ENCODE peak calls at places on chromosomes 3 and 15, in nine cellular contexts. C is lower lobe of right lung; M is sigmoid colon; E is SJSA1; K is CD8-positive, alpha-beta T cell; Q is cardiac muscle cell; Y is uterus; X is CD4-positive, alpha-beta memory T cell; B is lung. T is an unnamed sample.

GRCh38 chr3:30620402-30621360 is 14.3 kb downstream of the TGFBR2 start:
- DNase-seq in M (no peak), B (no peak), C (no peak), Q (no peak), E (no peak), Y (no peak), X (no peak), K (no peak), T (no peak)

GRCh38 chr3:159263750-159264561 is 462.1 kb downstream of the MFSD1 start:
- DNase-seq in E (peak; percentile 18), K (no peak), X (no peak), Q (peak; percentile 57), C (no peak), M (no peak), Y (no peak), B (no peak), T (no peak)

GRCh38 chr15:91892417-91892816 is 38.9 kb downstream of the SLCO3A1 start:
- DNase-seq in E (no peak), C (no peak), M (no peak), B (no peak), Y (no peak), X (no peak), K (no peak), Q (no peak), T (no peak)

GRCh38 chr3:159782724-159783421 is 205.8 kb upstream of the IL12A start:
- DNase-seq in K (no peak), X (no peak), Y (no peak), C (no peak), M (no peak), E (no peak), Q (no peak), B (no peak), T (no peak)

GRCh38 chr15:100733088-100733487 is 130.7 kb downstream of the ASB7 start:
- DNase-seq in X (no peak), B (no peak), Q (no peak), Y (peak; percentile 30), M (no peak), K (no peak), E (peak; percentile 80), C (no peak), T (peak; percentile 60)

GRCh38 chr3:142888099-142888483 is 792 bp downstream of the PCOLCE2 start:
- DNase-seq in Q (peak; percentile 46), M (no peak), E (no peak), Y (no peak), B (no peak), C (peak; percentile 57), K (no peak), X (no peak), T (peak; percentile 74)

GRCh38 chr15:28022961-28023360 is 76.2 kb downstream of the OCA2 start:
- DNase-seq in E (no peak), C (no peak), Y (no peak), B (no peak), M (no peak), Q (no peak), K (no peak), X (no peak), T (no peak)

GRCh38 chr3:69869643-69870042 is 129.9 kb upstream of the SAMMSON start:
- DNase-seq in C (no peak), B (no peak), Y (no peak), M (no peak), Q (no peak), X (no peak), K (no peak), E (no peak), T (no peak)

GRCh38 chr3:174016186-174016585 is 618.6 kb downstream of the NLGN1 start:
- DNase-seq in X (no peak), C (no peak), K (no peak), B (no peak), E (no peak), M (no peak), Q (no peak), Y (no peak), T (no peak)

GRCh38 chr15:90037961-90038633 is 37.0 kb downstream of the ZNF710 start:
- DNase-seq in C (no peak), E (no peak), Y (no peak), K (no peak), X (peak; percentile 38), Q (no peak), B (no peak), M (peak; percentile 58), T (no peak)

GRCh38 chr15:79339588-79340314 is 28.8 kb downstream of the TMED3 start:
- DNase-seq in Y (no peak), K (no peak), X (no peak), E (peak; percentile 18), Q (peak; percentile 53), B (no peak), C (no peak), M (no peak), T (no peak)

GRCh38 chr3:114411292-114411691 is 117.5 kb downstream of the TIGIT start:
- DNase-seq in B (no peak), C (no peak), K (no peak), X (no peak), Q (no peak), M (no peak), Y (no peak), E (peak; percentile 60), T (no peak)

GRCh38 chr3:11154953-11155325 is 646 bp downstream of the HRH1 start:
- DNase-seq in E (peak; percentile 44), X (no peak), Q (no peak), K (no peak), C (no peak), Y (peak; percentile 23), B (no peak), M (no peak), T (no peak)

GRCh38 chr3:11156026-11156410 is 1.7 kb downstream of the HRH1 start:
- DNase-seq in B (no peak), E (no peak), Q (no peak), K (no peak), X (no peak), C (no peak), M (no peak), Y (no peak), T (no peak)

GRCh38 chr3:11157406-11157805 is 3.1 kb downstream of the HRH1 start:
- DNase-seq in C (no peak), E (no peak), X (no peak), M (no peak), Y (no peak), K (no peak), Q (no peak), B (no peak), T (no peak)

GRCh38 chr3:11154036-11154952 is at the start of gene HRH1:
- DNase-seq in Y (peak; percentile 31), C (no peak), K (no peak), B (no peak), M (no peak), E (peak; percentile 51), X (no peak), Q (peak; percentile 40), T (no peak)

GRCh38 chr3:11155341-11156025 is 1.2 kb downstream of the HRH1 start:
- DNase-seq in E (peak; percentile 65), M (peak; percentile 92), C (peak; percentile 64), X (no peak), K (no peak), Y (peak; percentile 80), Q (peak; percentile 62), B (peak; percentile 41), T (peak; percentile 83)
- H3K27me3 ChIP-seq in E (no peaks in the 10 kb centered on the region), M (no peaks in the 10 kb centered on the region), C (peaks cover 10% of the 10 kb centered on the region), X (peaks cover 26% of the 10 kb centered on the region), K (peaks cover 5% of the 10 kb centered on the region), Y (no peaks in the 10 kb centered on the region), Q (peaks cover 92% of the 10 kb centered on the region), B (no peaks in the 10 kb centered on the region), T (no peaks in the 10 kb centered on the region)

DNA sequence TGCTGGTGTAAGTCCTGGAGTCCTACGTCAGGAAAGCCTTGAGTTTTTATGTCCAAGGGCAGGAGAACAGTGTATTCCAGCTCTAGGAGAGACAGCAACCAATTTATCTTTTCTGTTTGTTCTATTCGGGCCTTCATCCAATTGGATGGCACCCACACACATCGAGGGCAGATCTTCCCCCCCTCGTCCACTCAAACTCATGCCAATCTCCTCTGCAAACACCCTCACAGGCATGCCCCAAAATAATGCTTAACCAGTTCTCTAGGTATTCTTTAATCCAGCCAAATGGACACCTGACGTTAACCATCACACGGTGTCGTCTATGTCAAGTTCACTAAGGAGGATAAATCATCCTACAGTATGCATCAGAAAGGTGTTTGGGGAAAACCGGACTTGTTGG is 102.5 kb upstream of the TRPM1 start:
- DNase-seq in B (no peak), K (no peak), Q (no peak), M (no peak), E (no peak), C (no peak), X (no peak), Y (no peak), T (peak; percentile 23)
- H3K4me1 ChIP-seq in B (no peaks in the 10 kb centered on the region), K (peaks cover 42% of the 10 kb centered on the region), Q (no peaks in the 10 kb centered on the region), M (peaks cover 4% of the 10 kb centered on the region), E (no peaks in the 10 kb centered on the region), C (no peaks in the 10 kb centered on the region), X (peaks cover 43% of the 10 kb centered on the region), Y (no peaks in the 10 kb centered on the region), T (no peaks in the 10 kb centered on the region)

GRCh38 chr3:182668541-182668940 is 124.8 kb upstream of the ATP11B start:
- DNase-seq in B (no peak), Q (no peak), K (no peak), X (no peak), M (no peak), Y (no peak), E (no peak), C (no peak), T (no peak)

GRCh38 chr3:182668974-182669373 is 124.3 kb upstream of the ATP11B start:
- DNase-seq in Q (no peak), X (no peak), K (no peak), M (no peak), C (no peak), Y (no peak), E (no peak), B (no peak), T (no peak)

GRCh38 chr3:182673336-182673735 is 120.0 kb upstream of the ATP11B start:
- DNase-seq in C (no peak), Q (no peak), X (no peak), K (no peak), M (no peak), E (no peak), B (no peak), Y (no peak), T (no peak)

DNA sequence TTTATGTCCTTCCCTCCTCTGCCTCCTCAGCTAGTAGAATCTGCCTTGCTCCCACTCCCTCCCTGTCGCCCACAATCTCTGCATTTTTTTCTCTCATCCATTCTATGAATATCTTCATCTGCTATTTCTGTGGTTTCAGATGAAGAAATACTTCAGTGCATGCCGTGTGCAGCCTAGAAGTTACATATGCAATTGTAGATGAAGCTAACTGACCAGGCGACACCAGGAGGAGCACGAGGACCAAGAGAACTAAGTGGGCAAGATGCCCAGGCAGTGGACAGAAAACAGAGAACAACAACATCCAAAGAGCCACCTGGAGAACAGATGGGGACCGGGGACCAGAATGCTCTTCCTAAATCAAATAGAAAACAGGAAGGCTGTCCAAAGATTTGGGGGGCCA is 121.4 kb upstream of the ATP11B start:
- DNase-seq in Q (no peak), M (no peak), Y (no peak), B (no peak), E (no peak), C (no peak), K (no peak), X (no peak), T (no peak)
- H3K27me3 ChIP-seq in Q (no peaks in the 10 kb centered on the region), M (peaks cover 9% of the 10 kb centered on the region), Y (no peaks in the 10 kb centered on the region), B (no peaks in the 10 kb centered on the region), E (no peaks in the 10 kb centered on the region), C (peaks cover 12% of the 10 kb centered on the region), K (peaks cover 3% of the 10 kb centered on the region), X (no peaks in the 10 kb centered on the region), T (no peaks in the 10 kb centered on the region)

DNA sequence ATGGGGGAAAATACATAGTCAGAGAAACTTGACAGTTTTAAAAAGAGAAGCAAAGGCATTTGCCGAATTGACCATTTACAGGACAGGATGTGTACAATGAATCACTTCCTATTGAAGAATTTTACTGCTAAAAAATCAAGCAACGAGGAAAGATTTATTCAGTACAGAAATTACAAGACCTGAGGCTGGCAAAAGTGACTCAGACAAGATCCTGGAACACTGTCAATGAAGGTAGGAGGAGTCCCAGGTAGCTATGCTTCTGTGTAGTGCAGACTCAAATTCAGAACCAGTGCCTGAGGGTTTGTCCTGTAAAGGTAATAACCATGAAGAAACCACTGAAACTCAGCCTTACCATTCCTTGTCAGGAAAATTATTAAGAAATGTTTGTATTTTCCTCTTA is 120.9 kb downstream of the ZMAT3 start:
- DNase-seq in B (no peak), Y (no peak), M (no peak), E (no peak), C (no peak), X (no peak), K (no peak), Q (no peak), T (no peak)
- H3K4me1 ChIP-seq in B (no peaks in the 10 kb centered on the region), Y (no peaks in the 10 kb centered on the region), M (no peaks in the 10 kb centered on the region), E (no peaks in the 10 kb centered on the region), C (no peaks in the 10 kb centered on the region), X (no peaks in the 10 kb centered on the region), K (no peaks in the 10 kb centered on the region), Q (no peaks in the 10 kb centered on the region), T (no peaks in the 10 kb centered on the region)